ENCODE peak calls at places on chromosomes 13 and 19, in eight cellular contexts. One of them, this sample, is unnamed.

GRCh38 chr13:28536371-28536770 is 41.4 kb upstream of the FLT1 start:
- DNase-seq in GM13977: no peak
- DNase-seq in AG09309: no peak
- DNase-seq in lower leg skin: no peak
- DNase-seq in astrocyte of the spinal cord: no peak
- DNase-seq in GM20000: no peak
- DNase-seq in right lobe of liver: no peak
- DNase-seq in CD4-positive, alpha-beta T cell: no peak
- DNase-seq in this sample: no peak

GRCh38 chr19:18392417-18392816 is 5.0 kb downstream of the LRRC25 start:
- DNase-seq in GM13977: peak; percentile 56
- DNase-seq in AG09309: no peak
- DNase-seq in lower leg skin: peak; percentile 59
- DNase-seq in astrocyte of the spinal cord: no peak
- DNase-seq in GM20000: no peak
- DNase-seq in right lobe of liver: peak; percentile 73
- DNase-seq in CD4-positive, alpha-beta T cell: no peak
- DNase-seq in this sample: no peak

GRCh38 chr19:12574036-12574435 is 22.8 kb upstream of the ZNF564 start:
- DNase-seq in GM13977: peak; percentile 58
- DNase-seq in AG09309: no peak
- DNase-seq in lower leg skin: no peak
- DNase-seq in astrocyte of the spinal cord: no peak
- DNase-seq in GM20000: peak; percentile 54
- DNase-seq in right lobe of liver: peak; percentile 3
- DNase-seq in CD4-positive, alpha-beta T cell: no peak
- DNase-seq in this sample: peak; percentile 40

GRCh38 chr13:46948338-46948737 is 51.5 kb upstream of the HTR2A start:
- DNase-seq in GM13977: no peak
- DNase-seq in AG09309: no peak
- DNase-seq in lower leg skin: no peak
- DNase-seq in astrocyte of the spinal cord: no peak
- DNase-seq in GM20000: no peak
- DNase-seq in right lobe of liver: no peak
- DNase-seq in CD4-positive, alpha-beta T cell: no peak
- DNase-seq in this sample: no peak

GRCh38 chr13:109166807-109167206 is 537.4 kb downstream of the MYO16 start:
- DNase-seq in GM13977: no peak
- DNase-seq in AG09309: no peak
- DNase-seq in lower leg skin: no peak
- DNase-seq in astrocyte of the spinal cord: no peak
- DNase-seq in GM20000: no peak
- DNase-seq in right lobe of liver: no peak
- DNase-seq in CD4-positive, alpha-beta T cell: no peak
- DNase-seq in this sample: no peak

GRCh38 chr19:3333020-3333583 is 33.3 kb upstream of the NFIC start:
- DNase-seq in GM13977: no peak
- DNase-seq in AG09309: no peak
- DNase-seq in lower leg skin: no peak
- DNase-seq in astrocyte of the spinal cord: no peak
- DNase-seq in GM20000: no peak
- DNase-seq in right lobe of liver: no peak
- DNase-seq in CD4-positive, alpha-beta T cell: no peak
- DNase-seq in this sample: no peak

GRCh38 chr13:51895906-51896888 is 34.4 kb downstream of the CCDC70 start:
- DNase-seq in GM13977: peak; percentile 76
- DNase-seq in AG09309: peak; percentile 20
- DNase-seq in lower leg skin: no peak
- DNase-seq in astrocyte of the spinal cord: peak; percentile 62
- DNase-seq in GM20000: peak; percentile 68
- DNase-seq in right lobe of liver: no peak
- DNase-seq in CD4-positive, alpha-beta T cell: peak; percentile 41
- DNase-seq in this sample: peak; percentile 64

GRCh38 chr13:28794370-28794769 is 25.8 kb upstream of the MTUS2 start:
- DNase-seq in GM13977: no peak
- DNase-seq in AG09309: no peak
- DNase-seq in lower leg skin: no peak
- DNase-seq in astrocyte of the spinal cord: no peak
- DNase-seq in GM20000: no peak
- DNase-seq in right lobe of liver: no peak
- DNase-seq in CD4-positive, alpha-beta T cell: no peak
- DNase-seq in this sample: no peak

GRCh38 chr19:1250374-1251232 is 2.2 kb downstream of the MIDN start:
- DNase-seq in GM13977: peak; percentile 75
- DNase-seq in AG09309: no peak
- DNase-seq in lower leg skin: no peak
- DNase-seq in astrocyte of the spinal cord: peak; percentile 75
- DNase-seq in GM20000: peak; percentile 78
- DNase-seq in right lobe of liver: no peak
- DNase-seq in CD4-positive, alpha-beta T cell: peak; percentile 66
- DNase-seq in this sample: peak; percentile 69

GRCh38 chr19:52270266-52270885 is 989 bp downstream of the ZNF766 start:
- DNase-seq in GM13977: peak; percentile 32
- DNase-seq in AG09309: no peak
- DNase-seq in lower leg skin: no peak
- DNase-seq in astrocyte of the spinal cord: no peak
- DNase-seq in GM20000: peak; percentile 32
- DNase-seq in right lobe of liver: no peak
- DNase-seq in CD4-positive, alpha-beta T cell: no peak
- DNase-seq in this sample: peak; percentile 10

GRCh38 chr13:59890064-59890463 is 273.7 kb downstream of the DIAPH3 start:
- DNase-seq in GM13977: no peak
- DNase-seq in AG09309: peak; percentile 2
- DNase-seq in lower leg skin: no peak
- DNase-seq in astrocyte of the spinal cord: peak; percentile 32
- DNase-seq in GM20000: no peak
- DNase-seq in right lobe of liver: no peak
- DNase-seq in CD4-positive, alpha-beta T cell: no peak
- DNase-seq in this sample: no peak

GRCh38 chr13:51125495-51126226 is 14.6 kb upstream of the C13orf42 start:
- DNase-seq in GM13977: peak; percentile 52
- DNase-seq in AG09309: peak; percentile 17
- DNase-seq in lower leg skin: peak; percentile 20
- DNase-seq in astrocyte of the spinal cord: peak; percentile 50
- DNase-seq in GM20000: peak; percentile 63
- DNase-seq in right lobe of liver: peak; percentile 75
- DNase-seq in CD4-positive, alpha-beta T cell: no peak
- DNase-seq in this sample: peak; percentile 67

GRCh38 chr19:46721269-46722003 is 4.5 kb upstream of the PRKD2 start:
- DNase-seq in GM13977: no peak
- DNase-seq in AG09309: no peak
- DNase-seq in lower leg skin: no peak
- DNase-seq in astrocyte of the spinal cord: no peak
- DNase-seq in GM20000: no peak
- DNase-seq in right lobe of liver: peak; percentile 51
- DNase-seq in CD4-positive, alpha-beta T cell: no peak
- DNase-seq in this sample: no peak

GRCh38 chr19:36058481-36059179 is 3.9 kb downstream of the WDR62 start:
- DNase-seq in GM13977: no peak
- DNase-seq in AG09309: no peak
- DNase-seq in lower leg skin: no peak
- DNase-seq in astrocyte of the spinal cord: no peak
- DNase-seq in GM20000: no peak
- DNase-seq in right lobe of liver: peak; percentile 66
- DNase-seq in CD4-positive, alpha-beta T cell: no peak
- DNase-seq in this sample: no peak

GRCh38 chr19:33904681-33905080 is 108.0 kb downstream of the KCTD15 start:
- DNase-seq in GM13977: no peak
- DNase-seq in AG09309: no peak
- DNase-seq in lower leg skin: peak; percentile 21
- DNase-seq in astrocyte of the spinal cord: peak; percentile 5
- DNase-seq in GM20000: no peak
- DNase-seq in right lobe of liver: no peak
- DNase-seq in CD4-positive, alpha-beta T cell: no peak
- DNase-seq in this sample: peak; percentile 4

GRCh38 chr13:109858319-109858718 is 71.9 kb upstream of the IRS2 start:
- DNase-seq in GM13977: no peak
- DNase-seq in AG09309: no peak
- DNase-seq in lower leg skin: no peak
- DNase-seq in astrocyte of the spinal cord: no peak
- DNase-seq in GM20000: no peak
- DNase-seq in right lobe of liver: no peak
- DNase-seq in CD4-positive, alpha-beta T cell: no peak
- DNase-seq in this sample: no peak

GRCh38 chr13:42997381-42997780 is 5.3 kb upstream of the EPSTI1 start:
- DNase-seq in GM13977: peak; percentile 50
- DNase-seq in AG09309: no peak
- DNase-seq in lower leg skin: no peak
- DNase-seq in astrocyte of the spinal cord: peak; percentile 28
- DNase-seq in GM20000: peak; percentile 44
- DNase-seq in right lobe of liver: no peak
- DNase-seq in CD4-positive, alpha-beta T cell: no peak
- DNase-seq in this sample: no peak

GRCh38 chr13:61466280-61466679 is 50.6 kb upstream of the PCDH20 start:
- DNase-seq in GM13977: no peak
- DNase-seq in AG09309: no peak
- DNase-seq in lower leg skin: no peak
- DNase-seq in astrocyte of the spinal cord: no peak
- DNase-seq in GM20000: no peak
- DNase-seq in right lobe of liver: no peak
- DNase-seq in CD4-positive, alpha-beta T cell: no peak
- DNase-seq in this sample: no peak

GRCh38 chr13:110627351-110627750 is 12.0 kb downstream of the NAXD start:
- DNase-seq in GM13977: no peak
- DNase-seq in AG09309: no peak
- DNase-seq in lower leg skin: no peak
- DNase-seq in astrocyte of the spinal cord: no peak
- DNase-seq in GM20000: no peak
- DNase-seq in right lobe of liver: no peak
- DNase-seq in CD4-positive, alpha-beta T cell: no peak
- DNase-seq in this sample: no peak

GRCh38 chr19:58519087-58519354 is 589 bp downstream of the ZBTB45 start:
- DNase-seq in GM13977: peak; percentile 67
- DNase-seq in AG09309: peak; percentile 14
- DNase-seq in lower leg skin: no peak
- DNase-seq in astrocyte of the spinal cord: peak; percentile 77
- DNase-seq in GM20000: peak; percentile 67
- DNase-seq in right lobe of liver: peak; percentile 69
- DNase-seq in CD4-positive, alpha-beta T cell: peak; percentile 54
- DNase-seq in this sample: peak; percentile 70
- TF ChIP-seq CTCF in GM13977: peak; percentile 56
- TF ChIP-seq CTCF in AG09309: peak; percentile 83
- TF ChIP-seq CTCF in lower leg skin: no peak
- TF ChIP-seq CTCF in astrocyte of the spinal cord: peak; percentile 90
- TF ChIP-seq CTCF in GM20000: peak; percentile 46
- TF ChIP-seq CTCF in right lobe of liver: peak; percentile 54
- TF ChIP-seq CTCF in CD4-positive, alpha-beta T cell: no peak
- TF ChIP-seq CTCF in this sample: no peak

DNA sequence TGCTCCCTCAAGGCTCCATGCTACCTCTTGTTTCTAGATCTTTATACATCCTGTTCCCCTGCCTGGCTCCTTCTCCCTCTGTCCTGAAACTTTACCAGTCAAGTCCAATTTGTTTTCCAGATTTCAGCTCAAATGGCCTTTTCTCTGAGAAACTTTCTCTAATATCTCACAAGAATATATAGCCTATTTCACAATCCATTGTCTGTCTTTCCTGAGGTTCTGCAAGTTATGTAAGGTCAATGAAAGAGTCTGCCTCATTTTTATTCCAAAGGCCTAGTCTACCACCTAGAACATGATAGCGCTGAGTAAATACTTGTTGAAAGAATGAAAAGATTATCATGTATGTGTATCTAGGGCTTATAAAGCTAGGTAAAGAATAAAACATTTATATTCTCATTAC is 348.8 kb downstream of the SPRY2 start:
- DNase-seq in GM13977: no peak
- DNase-seq in AG09309: no peak
- DNase-seq in lower leg skin: no peak
- DNase-seq in astrocyte of the spinal cord: no peak
- DNase-seq in GM20000: no peak
- DNase-seq in right lobe of liver: no peak
- DNase-seq in CD4-positive, alpha-beta T cell: no peak
- DNase-seq in this sample: no peak
- TF ChIP-seq CTCF in GM13977: no peak
- TF ChIP-seq CTCF in AG09309: no peak
- TF ChIP-seq CTCF in lower leg skin: no peak
- TF ChIP-seq CTCF in astrocyte of the spinal cord: no peak
- TF ChIP-seq CTCF in GM20000: no peak
- TF ChIP-seq CTCF in right lobe of liver: no peak
- TF ChIP-seq CTCF in CD4-positive, alpha-beta T cell: no peak
- TF ChIP-seq CTCF in this sample: no peak

DNA sequence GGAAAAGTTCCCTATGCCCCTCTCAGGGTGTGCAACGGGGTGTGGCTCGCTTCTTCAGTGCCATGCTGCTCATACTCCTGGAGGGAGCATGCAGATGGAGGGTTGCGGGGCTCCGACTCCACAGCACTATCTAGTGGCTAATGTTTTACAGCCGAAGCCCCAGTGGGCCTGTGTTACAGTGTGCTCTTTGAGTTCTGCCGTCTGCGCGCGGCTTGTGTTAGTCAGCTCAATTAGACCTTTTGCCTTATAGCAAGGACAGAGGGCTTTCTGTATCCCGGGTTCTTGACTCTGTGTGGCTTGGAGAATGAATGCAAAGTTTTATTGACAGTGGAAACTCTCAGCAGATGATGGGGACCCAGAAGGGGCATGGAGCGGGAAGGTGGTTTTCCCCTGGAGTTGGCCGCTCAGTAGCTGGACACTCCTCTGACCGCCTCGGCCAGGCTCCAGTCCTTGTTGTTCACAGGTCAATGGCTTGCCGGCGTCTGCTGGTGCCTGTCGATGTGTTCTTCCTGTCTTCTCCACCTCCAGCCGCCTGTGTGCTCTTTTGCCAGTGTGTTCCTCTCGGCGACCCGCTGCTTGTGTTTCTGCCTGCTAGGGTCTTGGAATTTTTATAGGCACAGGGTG is 383.4 kb downstream of the LMO7 start:
- DNase-seq in GM13977: no peak
- DNase-seq in AG09309: no peak
- DNase-seq in lower leg skin: no peak
- DNase-seq in astrocyte of the spinal cord: peak; percentile 11
- DNase-seq in GM20000: no peak
- DNase-seq in right lobe of liver: peak; percentile 54
- DNase-seq in CD4-positive, alpha-beta T cell: no peak
- DNase-seq in this sample: no peak
- TF ChIP-seq CTCF in GM13977: peak; percentile 40
- TF ChIP-seq CTCF in AG09309: peak; percentile 7
- TF ChIP-seq CTCF in lower leg skin: no peak
- TF ChIP-seq CTCF in astrocyte of the spinal cord: peak; percentile 50
- TF ChIP-seq CTCF in GM20000: peak; percentile 17
- TF ChIP-seq CTCF in right lobe of liver: no peak
- TF ChIP-seq CTCF in CD4-positive, alpha-beta T cell: no peak
- TF ChIP-seq CTCF in this sample: no peak

GRCh38 chr13:57128909-57129308 is 11.8 kb upstream of the PRR20A start:
- DNase-seq in GM13977: no peak
- DNase-seq in AG09309: no peak
- DNase-seq in lower leg skin: no peak
- DNase-seq in astrocyte of the spinal cord: no peak
- DNase-seq in GM20000: no peak
- DNase-seq in right lobe of liver: no peak
- DNase-seq in CD4-positive, alpha-beta T cell: no peak
- DNase-seq in this sample: no peak
- TF ChIP-seq CTCF in GM13977: no peak
- TF ChIP-seq CTCF in AG09309: no peak
- TF ChIP-seq CTCF in lower leg skin: no peak
- TF ChIP-seq CTCF in astrocyte of the spinal cord: no peak
- TF ChIP-seq CTCF in GM20000: no peak
- TF ChIP-seq CTCF in right lobe of liver: no peak
- TF ChIP-seq CTCF in CD4-positive, alpha-beta T cell: no peak
- TF ChIP-seq CTCF in this sample: no peak

This sample was measured in activated CD8-positive, alpha-beta T cell treated with anti-CD3 and anti-CD28 coated beads for 36 hours.